ENCODE peak calls at places on chromosomes 16 and 17, in six cellular contexts. L is fibroblast of the conjunctiva, V is HAP-1, X is left ventricle myocardium superior, B is midbrain, N is neural crest cell. K is an unnamed sample.

GRCh38 chr16:50467943-50468748 is 80.0 kb upstream of the NKD1 start:
- DNase-seq in L (no peak), V (peak), X (no peak), B (peak), N (peak), K (no peak)

GRCh38 chr17:70848785-70849184 is 679.5 kb downstream of the KCNJ2 start:
- DNase-seq in L (no peak), V (no peak), X (no peak), B (no peak), N (no peak), K (no peak)

GRCh38 chr16:74577882-74578366 is 29.0 kb downstream of the GLG1 start:
- DNase-seq in L (peak), V (no peak), X (no peak), B (no peak), N (no peak), K (no peak)

GRCh38 chr16:2385441-2385840 is 43.8 kb upstream of the CCNF start:
- DNase-seq in L (no peak), V (no peak), X (no peak), B (no peak), N (no peak), K (no peak)

GRCh38 chr17:30600830-30601494 is 123.8 kb downstream of the GOSR1 start:
- DNase-seq in L (no peak), V (peak), X (no peak), B (no peak), N (no peak), K (peak)

GRCh38 chr17:20281860-20282259 is 185.5 kb downstream of the LGALS9B start:
- DNase-seq in L (no peak), V (no peak), X (peak), B (peak), N (no peak), K (no peak)

GRCh38 chr17:71023631-71024030 is 854.3 kb downstream of the KCNJ2 start:
- DNase-seq in L (no peak), V (no peak), X (no peak), B (no peak), N (no peak), K (no peak)

GRCh38 chr17:29526322-29526721 is 40.5 kb downstream of the ABHD15 start:
- DNase-seq in L (no peak), V (no peak), X (no peak), B (no peak), N (no peak), K (no peak)

GRCh38 chr17:30519707-30520106 is 42.5 kb downstream of the GOSR1 start:
- DNase-seq in L (peak), V (no peak), X (no peak), B (no peak), N (no peak), K (no peak)

GRCh38 chr16:8572919-8573724 is 17.2 kb downstream of the TMEM114 start:
- DNase-seq in L (peak), V (peak), X (no peak), B (no peak), N (no peak), K (no peak)

GRCh38 chr17:36918260-36918691 is 19.0 kb upstream of the LHX1 start:
- DNase-seq in L (no peak), V (no peak), X (no peak), B (no peak), N (no peak), K (no peak)

GRCh38 chr16:56611281-56611833 is 3.0 kb downstream of the MT2A start:
- DNase-seq in L (no peak), V (no peak), X (peak), B (peak), N (no peak), K (no peak)

GRCh38 chr16:10493276-10493675 is 87.1 kb downstream of the EMP2 start:
- DNase-seq in L (no peak), V (no peak), X (no peak), B (no peak), N (no peak), K (no peak)

GRCh38 chr17:57327176-57327970 is 71.0 kb downstream of the MSI2 start:
- DNase-seq in L (no peak), V (no peak), X (no peak), B (no peak), N (no peak), K (no peak)

GRCh38 chr17:31511583-31511982 is 120.1 kb downstream of the RAB11FIP4 start:
- DNase-seq in L (no peak), V (no peak), X (no peak), B (peak), N (no peak), K (no peak)

GRCh38 chr16:81444448-81445121 is at the start of gene CMIP:
- DNase-seq in L (peak), V (peak), X (peak), B (peak), N (peak), K (peak)

GRCh38 chr17:80005360-80006338 is 30.0 kb downstream of the TBC1D16 start:
- DNase-seq in L (no peak), V (peak), X (peak), B (peak), N (peak), K (peak)

GRCh38 chr16:3074860-3075545 is 9.6 kb downstream of the IL32 start:
- DNase-seq in L (no peak), V (no peak), X (peak), B (no peak), N (no peak), K (peak)

GRCh38 chr17:68053237-68054030 is 17.9 kb downstream of the KPNA2 start:
- DNase-seq in L (peak), V (no peak), X (peak), B (no peak), N (no peak), K (no peak)

GRCh38 chr16:24853169-24853824 is 7.5 kb downstream of the SLC5A11 start:
- DNase-seq in L (no peak), V (no peak), X (no peak), B (no peak), N (no peak), K (no peak)

GRCh38 chr16:1416521-1416941 is 2.0 kb upstream of the UNKL start:
- DNase-seq in L (no peak), V (no peak), X (no peak), B (no peak), N (no peak), K (no peak)

GRCh38 chr17:17922198-17922901 is 49.9 kb downstream of the TOM1L2 start:
- DNase-seq in L (no peak), V (no peak), X (no peak), B (no peak), N (no peak), K (no peak)

GRCh38 chr16:64236351-64236750 is 885.5 kb downstream of the CDH11 start:
- DNase-seq in L (no peak), V (no peak), X (no peak), B (no peak), N (no peak), K (no peak)